ENCODE peak calls at places on chromosomes 11 and 22, in eight cellular contexts. J is lung, A is RWPE1, E is H9, Z is coronary artery, M is heart right ventricle, O is mucosa of descending colon, F is GM13977. D is an unnamed sample.

GRCh38 chr11:111469200-111469599 is 43.0 kb downstream of the BTG4 start:
- DNase-seq in A (no peak), M (no peak), Z (peak), J (no peak), O (no peak), E (no peak), F (no peak), D (no peak)

GRCh38 chr11:1825039-1825740 is 9.6 kb upstream of the SYT8 start:
- DNase-seq in F (peak), O (peak), J (peak), Z (no peak), E (peak), A (no peak), M (no peak), D (no peak)

GRCh38 chr11:62120001-62120400 is 3.8 kb upstream of the INCENP start:
- DNase-seq in E (no peak), A (no peak), F (no peak), O (no peak), Z (no peak), J (peak), M (no peak), D (no peak)

GRCh38 chr22:38751422-38752346 is 4.1 kb downstream of the SUN2 start:
- DNase-seq in J (peak), O (peak), E (no peak), A (peak), M (no peak), Z (no peak), F (peak), D (no peak)

GRCh38 chr11:32884770-32885384 is 7.7 kb upstream of the QSER1 start:
- DNase-seq in M (no peak), A (no peak), Z (no peak), J (no peak), O (no peak), E (no peak), F (no peak), D (no peak)

GRCh38 chr11:15179167-15179566 is 64.4 kb downstream of the INSC start:
- DNase-seq in E (no peak), M (no peak), O (no peak), A (no peak), Z (no peak), F (no peak), J (no peak), D (no peak)

GRCh38 chr22:37425800-37426531 is 1.3 kb downstream of the ELFN2 start:
- DNase-seq in E (peak), M (no peak), Z (no peak), F (no peak), O (no peak), A (no peak), J (no peak), D (no peak)

GRCh38 chr11:118661425-118662301 is 17.8 kb downstream of the TREH start:
- DNase-seq in F (no peak), M (no peak), E (peak), O (no peak), J (no peak), Z (no peak), A (no peak), D (no peak)

DNA sequence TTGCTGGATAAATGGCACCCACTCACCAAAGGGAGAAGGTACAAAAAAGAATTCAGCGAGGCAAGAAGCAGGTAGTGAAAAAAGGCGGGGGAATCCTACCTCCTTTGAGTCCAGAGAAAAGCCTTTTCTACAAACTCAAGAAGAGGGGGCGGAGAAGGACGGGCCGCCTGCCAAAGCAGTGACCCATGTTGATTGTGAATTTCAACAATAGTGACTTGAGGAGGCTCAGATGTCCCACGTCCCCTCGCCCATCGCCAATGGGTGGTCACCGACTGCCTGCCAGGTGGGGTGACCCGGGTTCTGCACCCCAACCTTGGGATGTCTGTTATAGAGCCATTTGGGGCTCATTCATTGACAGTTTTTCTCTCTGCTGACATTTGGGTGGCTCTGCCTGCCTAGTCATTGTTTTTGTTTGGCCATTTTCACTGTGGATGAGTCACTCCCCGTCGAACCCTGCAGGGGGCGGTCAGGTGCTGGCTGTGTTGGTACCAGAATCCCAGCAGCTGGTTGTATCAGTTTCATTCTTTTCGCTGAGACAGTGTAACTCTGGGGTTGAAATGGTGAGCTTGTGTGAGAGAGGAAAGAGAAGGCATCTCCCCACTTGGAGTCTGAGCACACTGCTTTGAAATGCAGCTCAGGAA is 163.4 kb upstream of the NCAM1 start:
- DNase-seq in J (no peak), E (peak), F (peak), M (no peak), Z (peak), O (no peak), A (no peak), D (no peak)
- TF ChIP-seq CTCF in J (peak), E (peak), F (peak), M (no peak), Z (no peak), O (no peak), A (no peak), D (peak)

GRCh38 chr11:71252782-71253730 is 679 bp upstream of the SHANK2 start:
- DNase-seq in J (peak), O (peak), F (no peak), E (peak), A (peak), M (no peak), Z (no peak), D (no peak)

GRCh38 chr11:71250512-71251158 is 1.7 kb downstream of the SHANK2 start:
- DNase-seq in O (no peak), J (no peak), E (peak), F (no peak), M (no peak), Z (no peak), A (no peak), D (no peak)

GRCh38 chr11:71251159-71251721 is 1.1 kb downstream of the SHANK2 start:
- DNase-seq in E (peak), Z (no peak), A (peak), M (no peak), O (peak), J (no peak), F (peak), D (no peak)

GRCh38 chr11:71252434-71252781 is at the start of gene SHANK2:
- DNase-seq in F (no peak), Z (no peak), M (no peak), E (peak), J (no peak), O (peak), A (peak), D (no peak)

GRCh38 chr11:71251761-71252433 is 480 bp downstream of the SHANK2 start:
- DNase-seq in A (peak), O (peak), Z (no peak), M (no peak), E (peak), F (peak), J (no peak), D (peak)
- TF ChIP-seq CTCF in A (peak), O (peak), Z (no peak), M (no peak), E (peak), F (peak), J (no peak), D (peak)

GRCh38 chr22:44089717-44090570 is 65.8 kb downstream of the PARVB start:
- DNase-seq in E (no peak), O (no peak), A (no peak), J (no peak), M (no peak), F (no peak), Z (no peak), D (no peak)

GRCh38 chr22:44090571-44090905 is 66.4 kb downstream of the PARVB start:
- DNase-seq in F (no peak), E (no peak), A (no peak), Z (no peak), J (no peak), O (no peak), M (no peak), D (no peak)

GRCh38 chr22:44092636-44093220 is 68.6 kb downstream of the PARVB start:
- DNase-seq in M (no peak), E (no peak), J (no peak), A (no peak), O (no peak), F (no peak), Z (no peak), D (no peak)

GRCh38 chr22:44091021-44091721 is 67.1 kb downstream of the PARVB start:
- DNase-seq in F (no peak), J (no peak), Z (no peak), M (no peak), E (no peak), O (no peak), A (no peak), D (no peak)

DNA sequence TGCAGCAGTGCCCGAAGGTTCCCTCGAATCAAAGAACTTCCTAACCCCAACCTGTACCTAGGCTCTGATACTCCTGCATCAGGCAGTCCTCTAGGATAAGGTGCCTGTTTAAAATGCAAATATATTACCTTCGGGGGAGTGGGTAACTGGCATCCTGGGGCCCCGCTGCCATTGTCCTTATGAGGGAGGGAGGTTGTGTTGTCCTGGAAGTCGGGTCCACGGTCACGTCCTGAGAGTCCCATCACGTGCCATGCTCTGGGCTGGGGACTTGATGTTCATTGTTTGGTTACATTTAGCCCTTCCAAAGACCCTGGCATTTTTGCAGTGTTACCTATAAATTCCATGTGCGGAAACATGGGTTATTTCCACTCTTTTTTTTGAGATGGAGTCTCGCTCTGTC is 67.6 kb downstream of the PARVB start:
- DNase-seq in A (no peak), J (no peak), O (no peak), M (no peak), Z (no peak), E (no peak), F (no peak), D (no peak)
- TF ChIP-seq CTCF in A (no peak), J (no peak), O (no peak), M (no peak), Z (no peak), E (no peak), F (no peak), D (no peak)

GRCh38 chr11:129374993-129375721 is 491 bp upstream of the BARX2 start:
- DNase-seq in J (no peak), O (peak), A (peak), F (peak), M (no peak), E (peak), Z (no peak), D (peak)

GRCh38 chr11:129377739-129378138 is 2.1 kb downstream of the BARX2 start:
- DNase-seq in Z (no peak), M (no peak), J (no peak), E (no peak), O (no peak), A (no peak), F (no peak), D (no peak)

GRCh38 chr11:129376658-129377341 is 1.2 kb downstream of the BARX2 start:
- DNase-seq in J (no peak), A (no peak), F (no peak), E (no peak), M (no peak), Z (no peak), O (no peak), D (no peak)

GRCh38 chr11:129374081-129374992 is 1.3 kb upstream of the BARX2 start:
- DNase-seq in J (no peak), E (peak), O (peak), M (no peak), Z (no peak), F (peak), A (no peak), D (peak)

GRCh38 chr11:129375731-129376657 is at the start of gene BARX2:
- DNase-seq in Z (no peak), A (peak), M (no peak), F (peak), O (peak), E (peak), J (peak), D (peak)
- TF ChIP-seq CTCF in Z (no peak), A (peak), M (no peak), F (peak), O (peak), E (peak), J (peak), D (no peak)

GRCh38 chr22:50739279-50739691 is 1.3 kb downstream of the ACR start:
- DNase-seq in A (no peak), Z (no peak), F (no peak), J (peak), M (no peak), E (peak), O (peak), D (no peak)
- TF ChIP-seq CTCF in A (no peak), Z (no peak), F (no peak), J (no peak), M (no peak), E (no peak), O (no peak), D (no peak)

DNA sequence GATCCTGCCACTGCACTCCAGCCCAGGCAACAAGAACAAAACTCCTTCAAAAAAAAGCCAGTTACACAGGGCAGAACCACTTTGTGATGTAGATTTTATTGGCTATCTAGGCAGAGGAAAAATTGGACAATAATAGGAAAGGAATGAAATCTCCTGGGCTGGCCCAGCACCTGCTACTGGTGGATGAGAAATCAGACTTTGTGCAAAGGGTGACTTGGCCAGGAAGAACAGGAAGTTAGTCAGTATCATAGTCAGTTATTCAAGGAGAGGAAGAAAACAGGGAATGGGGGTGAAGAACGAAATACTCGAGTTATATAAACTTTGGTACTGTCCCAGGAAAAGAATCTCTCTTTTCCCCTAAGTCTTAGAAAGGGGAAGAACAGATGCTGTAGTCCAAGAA is 11.0 kb upstream of the SPTBN2 start:
- DNase-seq in O (no peak), A (no peak), F (no peak), M (no peak), J (no peak), E (no peak), Z (no peak), D (no peak)
- TF ChIP-seq CTCF in O (no peak), A (no peak), F (no peak), M (no peak), J (no peak), E (no peak), Z (no peak), D (no peak)

GRCh38 chr11:84899740-84900139 is 727.4 kb downstream of the DLG2 start:
- DNase-seq in Z (no peak), E (peak), M (no peak), F (no peak), J (no peak), O (no peak), A (no peak), D (no peak)
- TF ChIP-seq CTCF in Z (no peak), E (peak), M (no peak), F (peak), J (no peak), O (no peak), A (no peak), D (peak)

GRCh38 chr11:57481315-57481714 is 21.0 kb downstream of the RTN4RL2 start:
- DNase-seq in J (no peak), F (no peak), Z (no peak), A (no peak), E (no peak), M (no peak), O (no peak), D (no peak)

GRCh38 chr11:57484141-57484710 is 23.9 kb downstream of the RTN4RL2 start:
- DNase-seq in M (no peak), E (no peak), Z (no peak), F (no peak), O (no peak), A (no peak), J (no peak), D (no peak)

GRCh38 chr11:57483570-57483934 is 23.2 kb downstream of the RTN4RL2 start:
- DNase-seq in J (no peak), F (no peak), E (no peak), Z (no peak), O (no peak), A (no peak), M (no peak), D (no peak)

GRCh38 chr11:57481915-57482781 is 21.8 kb downstream of the RTN4RL2 start:
- DNase-seq in O (no peak), A (no peak), F (no peak), Z (no peak), J (no peak), E (no peak), M (no peak), D (no peak)

DNA sequence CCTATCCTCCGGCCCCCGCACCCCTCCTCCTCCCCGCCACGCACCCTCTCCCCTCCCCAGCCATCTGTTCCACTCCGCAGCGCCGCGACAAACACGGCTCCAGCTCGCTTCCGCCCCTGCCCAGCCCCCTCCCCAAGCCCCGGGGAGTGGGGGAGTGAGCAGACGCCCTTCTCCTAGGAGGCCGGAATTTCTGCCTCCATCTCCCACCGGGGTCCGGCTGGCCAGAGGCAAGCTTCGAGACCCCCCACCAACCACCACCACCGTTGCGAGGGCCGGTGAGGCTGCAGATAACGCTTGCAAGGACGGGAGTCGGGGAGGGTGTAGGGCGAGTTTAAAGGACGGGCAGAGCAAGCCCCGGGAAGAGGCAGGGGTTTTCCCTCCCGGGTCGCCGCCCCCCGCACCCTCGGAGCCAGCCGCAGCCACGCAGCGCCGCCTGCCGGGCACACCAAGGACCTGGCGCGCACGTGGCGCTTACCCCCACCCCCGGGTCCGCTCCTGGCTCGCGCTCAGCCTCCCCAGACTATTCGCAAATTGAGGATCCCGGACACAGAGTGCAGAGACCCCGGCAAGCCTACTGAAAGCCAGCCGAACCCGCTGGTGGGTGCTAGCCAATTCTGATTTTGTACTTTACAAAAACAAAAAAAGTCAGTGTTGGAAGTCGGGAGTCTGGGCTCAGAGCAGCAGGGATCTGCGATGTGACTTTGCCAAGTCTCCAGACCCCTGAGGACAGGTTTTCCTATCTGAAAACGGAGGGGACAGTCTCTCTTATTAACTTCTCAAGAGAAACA is 22.6 kb downstream of the RTN4RL2 start:
- DNase-seq in Z (no peak), A (peak), M (no peak), J (no peak), O (peak), F (peak), E (peak), D (peak)
- TF ChIP-seq CTCF in Z (peak), A (peak), M (peak), J (peak), O (peak), F (peak), E (peak), D (peak)

DNA sequence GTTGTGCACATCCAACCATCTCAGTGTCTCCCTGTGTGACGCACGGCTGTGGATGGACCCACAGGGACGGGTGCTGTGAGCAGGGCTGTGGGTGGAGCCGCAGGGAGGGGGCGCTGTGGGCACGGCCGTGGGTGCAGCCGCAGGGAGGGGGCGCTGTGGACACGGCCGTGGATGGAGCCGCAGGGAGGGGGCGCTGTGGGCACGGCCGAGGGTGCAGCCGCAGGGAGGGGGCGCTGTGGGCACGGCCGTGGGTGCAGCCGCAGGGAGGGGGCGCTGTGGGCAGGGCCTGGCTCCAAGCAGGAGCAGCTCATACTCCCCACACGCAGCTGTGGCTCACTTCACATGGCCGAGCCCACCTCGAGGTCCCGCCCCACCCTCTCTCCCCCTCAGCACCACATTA is 6.0 kb upstream of the MAPK11 start:
- DNase-seq in M (no peak), O (peak), E (peak), F (peak), J (peak), A (no peak), Z (peak), D (no peak)
- TF ChIP-seq CTCF in M (peak), O (peak), E (peak), F (peak), J (peak), A (peak), Z (peak), D (peak)

GRCh38 chr11:10453261-10453660 is 1.8 kb upstream of the AMPD3 start:
- DNase-seq in Z (no peak), J (no peak), A (peak), M (no peak), F (no peak), O (no peak), E (no peak), D (no peak)

GRCh38 chr11:10451399-10452116 is 3.5 kb upstream of the AMPD3 start:
- DNase-seq in Z (no peak), M (no peak), J (no peak), O (no peak), E (no peak), F (no peak), A (no peak), D (no peak)

GRCh38 chr11:10454506-10454901 is 560 bp upstream of the AMPD3 start:
- DNase-seq in O (no peak), A (no peak), Z (no peak), E (no peak), F (no peak), J (peak), M (no peak), D (no peak)

GRCh38 chr11:10452211-10452767 is 2.8 kb upstream of the AMPD3 start:
- DNase-seq in Z (no peak), E (no peak), J (no peak), M (no peak), A (no peak), F (no peak), O (no peak), D (no peak)

GRCh38 chr11:10450451-10451398 is 4.3 kb upstream of the AMPD3 start:
- DNase-seq in E (peak), M (peak), J (peak), A (peak), Z (no peak), F (peak), O (peak), D (peak)
- TF ChIP-seq CTCF in E (peak), M (no peak), J (no peak), A (peak), Z (no peak), F (peak), O (peak), D (peak)

D was measured in mesothelial cell of epicardium.